ENCODE peak calls at places on chromosomes 4 and X, in five cellular contexts. S is cardiac muscle cell, V is adrenal gland, Q is brain microvascular endothelial cell, C is endothelial cell. I is an unnamed sample.

GRCh38 chrX:14932136-14932535 is 58.9 kb downstream of the MOSPD2 start:
- DNase-seq in V (no peak), S (no peak), C (no peak), Q (no peak), I (no peak)

GRCh38 chrX:107355533-107355932 is 93.9 kb upstream of the FRMPD3 start:
- DNase-seq in C (no peak), Q (no peak), S (no peak), V (no peak), I (no peak)

GRCh38 chr4:1787411-1788077 is 5.5 kb upstream of the FGFR3 start:
- DNase-seq in V (no peak), C (no peak), Q (no peak), S (no peak), I (no peak)

GRCh38 chr4:138677651-138678202 is 337.9 kb upstream of the NOCT start:
- DNase-seq in S (no peak), C (no peak), Q (no peak), V (no peak), I (no peak)

GRCh38 chrX:81054904-81055303 is 146.8 kb downstream of the HMGN5 start:
- DNase-seq in C (no peak), V (no peak), Q (no peak), S (no peak), I (no peak)

GRCh38 chrX:16797358-16797757 is 11.1 kb downstream of the TXLNG start:
- DNase-seq in C (no peak), S (no peak), Q (no peak), V (peak), I (peak)

GRCh38 chrX:50691820-50692219 is 122.2 kb downstream of the SHROOM4 start:
- DNase-seq in S (peak), Q (peak), V (peak), C (peak), I (peak)

GRCh38 chr4:8859550-8860095 is 12.0 kb downstream of the HMX1 start:
- DNase-seq in S (no peak), C (no peak), V (no peak), Q (no peak), I (no peak)

GRCh38 chr4:100128338-100128737 is 61.9 kb downstream of the DDIT4L start:
- DNase-seq in S (no peak), C (no peak), Q (no peak), V (no peak), I (no peak)

GRCh38 chrX:50117477-50117876 is 83.3 kb downstream of the AKAP4 start:
- DNase-seq in Q (no peak), C (no peak), V (no peak), S (no peak), I (no peak)

GRCh38 chr4:8742546-8742945 is 129.1 kb downstream of the HMX1 start:
- DNase-seq in Q (no peak), V (no peak), S (no peak), C (no peak), I (no peak)

GRCh38 chr4:101790521-101791188 is at the start of gene BANK1:
- DNase-seq in V (peak), C (peak), S (peak), Q (no peak), I (peak)

GRCh38 chr4:185143596-185143969 is 517 bp downstream of the SLC25A4 start:
- DNase-seq in V (peak), S (peak), C (no peak), Q (no peak), I (peak)

GRCh38 chr4:72326692-72327632 is 242.1 kb downstream of the ADAMTS3 start:
- DNase-seq in Q (no peak), V (peak), S (peak), C (no peak), I (no peak)

GRCh38 chrX:80648023-80648422 is 161.7 kb downstream of the BRWD3 start:
- DNase-seq in S (peak), V (peak), C (no peak), Q (no peak), I (peak)

GRCh38 chrX:39886282-39886681 is 211.5 kb downstream of the BCOR start:
- DNase-seq in Q (no peak), V (peak), S (no peak), C (no peak), I (no peak)

GRCh38 chr4:156961241-156962068 is 10.1 kb downstream of the PDGFC start:
- DNase-seq in V (no peak), C (no peak), S (no peak), Q (no peak), I (no peak)

GRCh38 chr4:15027921-15028435 is 25.7 kb downstream of the CPEB2 start:
- DNase-seq in S (no peak), C (no peak), Q (no peak), V (no peak), I (no peak)

GRCh38 chr4:145805490-145805889 is 125.5 kb downstream of the C4orf51 start:
- DNase-seq in S (peak), C (peak), Q (peak), V (no peak), I (no peak)

GRCh38 chrX:46712733-46713132 is 46.2 kb downstream of the SLC9A7 start:
- DNase-seq in C (no peak), Q (no peak), S (no peak), V (no peak), I (no peak)

GRCh38 chrX:104972737-104973136 is 247.8 kb downstream of the TEX13A start:
- DNase-seq in S (no peak), Q (no peak), C (no peak), V (no peak), I (no peak)

GRCh38 chr4:72997409-72997808 is 72.1 kb downstream of the COX18 start:
- DNase-seq in S (no peak), V (peak), C (no peak), Q (peak), I (no peak)

GRCh38 chr4:7768736-7769135 is 170.9 kb downstream of the AFAP1 start:
- DNase-seq in Q (no peak), C (no peak), V (no peak), S (no peak), I (peak)

GRCh38 chrX:40423299-40423698 is 157.5 kb upstream of the ATP6AP2 start:
- DNase-seq in Q (no peak), C (no peak), S (no peak), V (no peak), I (no peak)

GRCh38 chr4:186946140-186946539 is 222.5 kb upstream of the FAT1 start:
- DNase-seq in S (no peak), Q (no peak), V (peak), C (no peak), I (no peak)

GRCh38 chr4:48445704-48446103 is 37.4 kb upstream of the SLC10A4 start:
- DNase-seq in S (peak), V (no peak), Q (no peak), C (no peak), I (peak)

GRCh38 chrX:66731398-66731797 is 92.5 kb upstream of the EDA2R start:
- DNase-seq in C (no peak), Q (peak), S (peak), V (no peak), I (no peak)

GRCh38 chr4:25815586-25815985 is 47.2 kb downstream of the SEL1L3 start:
- DNase-seq in S (no peak), Q (peak), C (no peak), V (no peak), I (no peak)

GRCh38 chr4:69078852-69079251 is 17.4 kb upstream of the UGT2B7 start:
- DNase-seq in Q (no peak), C (no peak), V (no peak), S (no peak), I (no peak)

GRCh38 chrX:18255059-18255458 is 34.4 kb upstream of the BEND2 start:
- DNase-seq in V (no peak), C (no peak), S (no peak), Q (no peak), I (no peak)

GRCh38 chr4:177492022-177492421 is 49.8 kb upstream of the AGA start:
- DNase-seq in Q (no peak), C (no peak), V (no peak), S (no peak), I (no peak)

GRCh38 chr4:175090116-175090515 is 172.0 kb downstream of the ADAM29 start:
- DNase-seq in S (no peak), Q (no peak), C (no peak), V (no peak), I (no peak)

GRCh38 chr4:90769251-90769650 is 642.1 kb downstream of the CCSER1 start:
- DNase-seq in Q (no peak), S (no peak), C (no peak), V (no peak), I (no peak)

GRCh38 chrX:7706032-7706431 is 136.9 kb upstream of the VCX start:
- DNase-seq in Q (no peak), V (no peak), C (no peak), S (no peak), I (no peak)

GRCh38 chrX:9420513-9420912 is 44.3 kb upstream of the TBL1X start:
- DNase-seq in C (no peak), S (no peak), V (no peak), Q (no peak), I (no peak)

GRCh38 chr4:120692964-120693363 is 229.6 kb downstream of the PRDM5 start:
- DNase-seq in C (no peak), V (peak), Q (peak), S (no peak), I (peak)
- TF ChIP-seq CTCF in C (no peak), V (no peak), Q (peak), S (no peak), I (no peak)

GRCh38 chr4:13559414-13559813 is 15.1 kb upstream of the NKX3-2 start:
- DNase-seq in S (no peak), V (no peak), Q (peak), C (peak), I (peak)

GRCh38 chr4:13558881-13559280 is 14.6 kb upstream of the NKX3-2 start:
- DNase-seq in V (no peak), C (no peak), Q (no peak), S (no peak), I (no peak)

GRCh38 chr4:13553081-13553480 is 8.8 kb upstream of the NKX3-2 start:
- DNase-seq in V (no peak), Q (no peak), C (no peak), S (no peak), I (no peak)

GRCh38 chr4:13555325-13555724 is 11.0 kb upstream of the NKX3-2 start:
- DNase-seq in C (no peak), V (no peak), S (no peak), Q (no peak), I (no peak)
- TF ChIP-seq CTCF in C (no peak), V (no peak), S (no peak), Q (no peak), I (no peak)

DNA sequence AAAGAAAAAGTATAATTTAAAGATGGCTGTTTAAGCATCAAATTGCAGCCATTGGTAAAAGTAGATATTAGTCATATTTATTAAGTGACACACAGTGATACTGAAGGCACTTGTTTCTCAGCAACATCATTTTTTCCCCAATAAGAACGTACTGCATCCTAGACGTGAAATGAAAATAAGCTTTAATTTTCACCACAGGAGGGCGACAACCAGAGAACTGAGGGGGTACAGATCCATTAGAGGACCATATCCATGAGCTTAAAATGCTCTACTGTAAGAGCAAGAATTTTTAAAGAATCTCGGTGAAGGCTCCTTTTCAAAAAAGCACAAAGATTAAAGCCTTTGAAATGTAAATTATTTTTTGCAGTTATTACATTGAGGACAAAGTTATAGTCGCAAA is 33.4 kb downstream of the FRG1 start:
- DNase-seq in Q (peak), C (no peak), V (no peak), S (no peak), I (no peak)
- TF ChIP-seq CTCF in Q (peak), C (peak), V (no peak), S (no peak), I (peak)

DNA sequence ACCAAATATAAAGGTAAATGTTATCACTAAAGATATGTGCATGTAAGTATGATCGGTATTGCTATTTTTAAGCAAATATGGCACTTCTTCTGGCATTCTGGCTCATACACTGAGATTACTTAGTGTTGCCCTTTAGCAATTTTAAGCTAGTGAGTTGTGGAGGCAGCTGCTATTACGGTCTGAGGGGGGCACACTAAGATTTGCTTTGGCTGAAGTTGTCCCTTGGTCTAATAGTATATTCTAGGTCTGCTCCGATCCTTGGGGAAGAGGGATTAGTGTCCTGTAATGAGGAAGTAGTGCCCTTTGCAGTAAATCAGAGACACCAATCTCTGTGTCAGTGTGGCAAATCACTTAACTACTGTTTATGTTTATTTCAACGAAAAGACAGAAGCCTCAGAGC is 196.5 kb upstream of the FTHL17 start:
- DNase-seq in Q (no peak), S (peak), V (no peak), C (no peak), I (no peak)
- TF ChIP-seq CTCF in Q (peak), S (no peak), V (no peak), C (no peak), I (no peak)

DNA sequence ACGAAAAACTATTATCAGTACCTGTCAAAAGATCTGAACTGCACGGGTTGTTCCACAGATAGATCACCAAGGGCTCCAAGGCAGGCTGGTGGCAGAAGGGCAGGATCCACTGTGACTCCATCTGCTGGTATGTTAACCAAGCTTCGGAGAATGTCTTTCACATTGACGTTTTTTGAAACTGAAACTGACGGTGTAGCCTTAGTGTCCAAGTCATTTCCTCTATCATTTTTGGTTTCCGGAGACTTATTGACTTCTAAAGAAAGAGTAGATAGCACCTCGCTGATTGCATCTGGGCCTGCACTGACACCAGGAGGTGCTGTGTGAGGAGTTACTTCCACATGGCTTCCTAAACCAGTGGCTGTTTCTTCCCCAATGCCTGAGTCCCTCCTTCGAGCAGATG is 186.9 kb downstream of the LRBA start:
- DNase-seq in V (no peak), Q (no peak), C (no peak), S (no peak), I (no peak)
- TF ChIP-seq CTCF in V (no peak), Q (no peak), C (no peak), S (no peak), I (no peak)

GRCh38 chr4:121675715-121676114 is 21.1 kb downstream of the ANXA5 start:
- DNase-seq in Q (peak), S (peak), V (peak), C (no peak), I (no peak)
- TF ChIP-seq CTCF in Q (peak), S (peak), V (peak), C (no peak), I (peak)

DNA sequence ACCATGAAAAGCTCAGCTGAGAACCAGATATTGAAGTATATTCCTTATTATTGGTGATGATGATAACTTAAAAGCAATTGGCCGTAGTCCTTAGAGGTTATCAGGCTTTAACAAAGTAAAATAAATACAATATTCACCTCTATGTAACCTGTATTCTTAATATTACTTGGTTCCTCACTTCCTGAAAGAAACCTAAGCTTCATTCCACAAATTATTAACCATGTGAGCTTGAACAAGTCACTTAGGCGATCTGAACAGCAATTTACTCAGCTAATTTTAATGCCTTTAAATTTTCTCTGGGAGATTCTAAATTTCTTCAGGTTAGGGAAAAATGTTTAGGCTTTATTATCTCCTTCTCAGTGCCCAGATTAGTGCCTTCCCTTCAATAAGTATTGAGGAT is 69.2 kb downstream of the CLDN22 start:
- DNase-seq in C (no peak), Q (no peak), S (no peak), V (no peak), I (no peak)
- TF ChIP-seq CTCF in C (no peak), Q (no peak), S (no peak), V (no peak), I (no peak)

GRCh38 chrX:113947548-113947947 is 636.3 kb upstream of the HTR2C start:
- DNase-seq in S (peak), V (no peak), C (no peak), Q (no peak), I (no peak)
- TF ChIP-seq CTCF in S (no peak), V (no peak), C (no peak), Q (no peak), I (no peak)